ENCODE peak calls at places on chromosomes 3 and 15, in seven cellular contexts. U is mucosa of descending colon; T is neural progenitor cell; Y is cardiac muscle cell; R is frontal cortex; L is H1; W is activated T-cell treated with anti-CD3 and anti-CD28 coated beads, Interleukin-2, amount 50 U/mL, for 1 hour. B is an unnamed sample.
A peak's percentile ranks its signal among the peaks of the same experiment; 100 is the strongest.

GRCh38 chr3:52471371-52472238 is 16.2 kb downstream of the NISCH start:
- DNase-seq in U (no peak), T (peak; percentile 68), Y (peak; percentile 67), R (peak; percentile 61), L (peak; percentile 85), W (peak; percentile 39), B (no peak)

GRCh38 chr15:61047783-61048182 is 181.3 kb downstream of the RORA start:
- DNase-seq in U (no peak), T (no peak), Y (no peak), R (no peak), L (no peak), W (no peak), B (no peak)

GRCh38 chr3:148727242-148727641 is 29.5 kb downstream of the AGTR1 start:
- DNase-seq in U (no peak), T (peak; percentile 77), Y (peak; percentile 13), R (peak; percentile 20), L (peak; percentile 53), W (no peak), B (no peak)

GRCh38 chr3:125647318-125648014 is 52.2 kb upstream of the OSBPL11 start:
- DNase-seq in U (peak; percentile 71), T (no peak), Y (no peak), R (no peak), L (peak; percentile 45), W (no peak), B (peak; percentile 79)

GRCh38 chr3:44464509-44464908 is 13.0 kb downstream of the ZNF445 start:
- DNase-seq in U (no peak), T (no peak), Y (no peak), R (no peak), L (no peak), W (no peak), B (no peak)

GRCh38 chr15:52234596-52235541 is 43.7 kb upstream of the GNB5 start:
- DNase-seq in U (peak; percentile 65), T (no peak), Y (no peak), R (no peak), L (no peak), W (peak; percentile 41), B (no peak)

GRCh38 chr3:59327324-59327939 is 277.6 kb upstream of the CFAP20DC start:
- DNase-seq in U (no peak), T (peak; percentile 68), Y (peak; percentile 34), R (no peak), L (no peak), W (no peak), B (peak; percentile 92)

GRCh38 chr3:27387625-27388024 is 18.4 kb upstream of the NEK10 start:
- DNase-seq in U (no peak), T (peak; percentile 21), Y (peak; percentile 55), R (no peak), L (no peak), W (no peak), B (no peak)

GRCh38 chr3:105752791-105753415 is 115.9 kb downstream of the CBLB start:
- DNase-seq in U (no peak), T (no peak), Y (peak; percentile 55), R (no peak), L (no peak), W (no peak), B (no peak)

GRCh38 chr15:92197761-92198160 is 195.9 kb upstream of the ST8SIA2 start:
- DNase-seq in U (no peak), T (peak; percentile 64), Y (no peak), R (no peak), L (peak; percentile 26), W (no peak), B (no peak)

GRCh38 chr3:41711656-41712055 is 250.2 kb downstream of the ULK4 start:
- DNase-seq in U (no peak), T (no peak), Y (peak; percentile 42), R (no peak), L (no peak), W (no peak), B (no peak)

GRCh38 chr3:185823280-185824044 is 1.4 kb downstream of the IGF2BP2 start:
- DNase-seq in U (peak; percentile 66), T (peak; percentile 73), Y (peak; percentile 58), R (peak; percentile 34), L (peak; percentile 69), W (peak; percentile 33), B (no peak)

GRCh38 chr3:142152349-142152748 is 3.0 kb upstream of the TFDP2 start:
- DNase-seq in U (no peak), T (peak; percentile 53), Y (no peak), R (no peak), L (no peak), W (no peak), B (no peak)

GRCh38 chr3:114669614-114670013 is 375.8 kb downstream of the TIGIT start:
- DNase-seq in U (no peak), T (no peak), Y (no peak), R (no peak), L (no peak), W (no peak), B (no peak)

GRCh38 chr3:174859756-174860155 is 622 bp downstream of the NAALADL2 start:
- DNase-seq in U (no peak), T (no peak), Y (no peak), R (no peak), L (no peak), W (no peak), B (no peak)

GRCh38 chr15:74328331-74329056 is 39.0 kb downstream of the CYP11A1 start:
- DNase-seq in U (peak; percentile 39), T (no peak), Y (no peak), R (no peak), L (no peak), W (no peak), B (no peak)

GRCh38 chr3:43892535-43892934 is 201.8 kb downstream of the ABHD5 start:
- DNase-seq in U (no peak), T (no peak), Y (no peak), R (no peak), L (no peak), W (no peak), B (no peak)

GRCh38 chr15:56272474-56272873 is 28.8 kb upstream of the RFX7 start:
- DNase-seq in U (no peak), T (no peak), Y (no peak), R (no peak), L (no peak), W (no peak), B (no peak)

GRCh38 chr3:157088506-157089454 is 71.2 kb downstream of the CCNL1 start:
- DNase-seq in U (peak; percentile 97), T (peak; percentile 96), Y (peak; percentile 99), R (peak; percentile 88), L (peak; percentile 95), W (peak; percentile 93), B (peak; percentile 51)

GRCh38 chr3:192091831-192092230 is 630.9 kb downstream of the PYDC2 start:
- DNase-seq in U (no peak), T (no peak), Y (no peak), R (no peak), L (no peak), W (no peak), B (no peak)

GRCh38 chr3:155963557-155963956 is 93.1 kb downstream of the GMPS start:
- DNase-seq in U (no peak), T (no peak), Y (peak; percentile 39), R (no peak), L (no peak), W (no peak), B (no peak)

GRCh38 chr3:97815149-97815917 is 6.5 kb upstream of the CRYBG3 start:
- DNase-seq in U (no peak), T (no peak), Y (no peak), R (no peak), L (no peak), W (no peak), B (no peak)

GRCh38 chr15:78712797-78713515 is 71.9 kb upstream of the CHRNB4 start:
- DNase-seq in U (no peak), T (no peak), Y (no peak), R (no peak), L (no peak), W (no peak), B (no peak)

GRCh38 chr15:92932946-92933649 is 33.0 kb downstream of the CHD2 start:
- DNase-seq in U (no peak), T (no peak), Y (no peak), R (no peak), L (no peak), W (no peak), B (no peak)

GRCh38 chr3:170690133-170690981 is 104.5 kb upstream of the SLC7A14 start:
- DNase-seq in U (peak; percentile 53), T (peak; percentile 76), Y (peak; percentile 65), R (peak; percentile 28), L (peak; percentile 88), W (peak; percentile 34), B (no peak)